ENCODE peak calls at places on chromosome 1, in ten cellular contexts. H is NCI-H1092 treated with DMSO at 0.1 percent for 48 hours; G is coronary artery; A is breast epithelium; L is right cardiac atrium; U is cortex of kidney; F is stomach; D is GM10248; T is activated CD4-positive, alpha-beta T cell treated with anti-CD3 and anti-CD28 coated beads, Interleukin-2, amount 50 U/mL, for 24 hours; C is non-pigmented ciliary epithelial cell. X is an unnamed sample.

GRCh38 chr1:239262538-239262937 is 123.8 kb upstream of the CHRM3 start:
- DNase-seq in H (no peak), G (no peak), A (no peak), L (no peak), U (no peak), F (no peak), D (no peak), T (no peak), C (no peak), X (peak; percentile 25)

GRCh38 chr1:209652873-209653401 is 712 bp upstream of the LAMB3 start:
- DNase-seq in H (no peak), G (no peak), A (peak; percentile 97), L (peak; percentile 90), U (no peak), F (peak; percentile 99), D (no peak), T (peak; percentile 32), C (no peak), X (peak; percentile 99)

GRCh38 chr1:154931940-154932487 is 4.5 kb downstream of the PMVK start:
- DNase-seq in H (no peak), G (no peak), A (peak; percentile 87), L (no peak), U (no peak), F (peak; percentile 92), D (no peak), T (no peak), C (no peak), X (peak; percentile 75)

GRCh38 chr1:28720376-28720775 is 16.4 kb upstream of the YTHDF2 start:
- DNase-seq in H (no peak), G (no peak), A (no peak), L (no peak), U (no peak), F (no peak), D (no peak), T (no peak), C (no peak), X (no peak)

GRCh38 chr1:227562037-227562436 is 1.3 kb upstream of the ZNF678 start:
- DNase-seq in H (no peak), G (no peak), A (no peak), L (no peak), U (no peak), F (no peak), D (no peak), T (no peak), C (no peak), X (no peak)

GRCh38 chr1:48228156-48228555 is 5.6 kb downstream of the SLC5A9 start:
- DNase-seq in H (no peak), G (no peak), A (no peak), L (no peak), U (no peak), F (no peak), D (no peak), T (no peak), C (no peak), X (peak; percentile 56)

GRCh38 chr1:107413951-107414350 is 273.1 kb downstream of the NTNG1 start:
- DNase-seq in H (no peak), G (no peak), A (no peak), L (no peak), U (no peak), F (no peak), D (no peak), T (no peak), C (no peak), X (no peak)

GRCh38 chr1:3539707-3540425 is 71.4 kb downstream of the MEGF6 start:
- DNase-seq in H (no peak), G (no peak), A (peak; percentile 77), L (no peak), U (no peak), F (no peak), D (no peak), T (no peak), C (no peak), X (no peak)

GRCh38 chr1:205301220-205301821 is 20.2 kb downstream of the NUAK2 start:
- DNase-seq in H (peak; percentile 60), G (no peak), A (no peak), L (no peak), U (no peak), F (peak; percentile 87), D (no peak), T (no peak), C (peak; percentile 94), X (peak; percentile 99)

GRCh38 chr1:43885311-43885801 is 48.2 kb upstream of the ARTN start:
- DNase-seq in H (no peak), G (no peak), A (no peak), L (no peak), U (no peak), F (no peak), D (no peak), T (no peak), C (no peak), X (no peak)

GRCh38 chr1:56908619-56909340 is 54.2 kb downstream of the C8A start:
- DNase-seq in H (no peak), G (no peak), A (no peak), L (no peak), U (no peak), F (no peak), D (no peak), T (no peak), C (no peak), X (no peak)

GRCh38 chr1:153995640-153996039 is 5.1 kb downstream of the RPS27 start:
- DNase-seq in H (no peak), G (no peak), A (no peak), L (no peak), U (no peak), F (no peak), D (no peak), T (no peak), C (no peak), X (no peak)

GRCh38 chr1:156961709-156962108 is 41.3 kb downstream of the LRRC71 start:
- DNase-seq in H (no peak), G (no peak), A (no peak), L (no peak), U (no peak), F (no peak), D (no peak), T (no peak), C (no peak), X (peak; percentile 13)

GRCh38 chr1:160415696-160416298 is 15.4 kb downstream of the VANGL2 start:
- DNase-seq in H (no peak), G (no peak), A (no peak), L (no peak), U (no peak), F (no peak), D (no peak), T (no peak), C (no peak), X (no peak)

GRCh38 chr1:10283318-10283984 is 73.1 kb downstream of the KIF1B start:
- DNase-seq in H (no peak), G (no peak), A (no peak), L (no peak), U (no peak), F (no peak), D (peak; percentile 28), T (peak; percentile 33), C (no peak), X (no peak)

GRCh38 chr1:117512728-117513321 is 93.0 kb upstream of the TENT5C start:
- DNase-seq in H (peak; percentile 26), G (no peak), A (no peak), L (no peak), U (no peak), F (no peak), D (no peak), T (no peak), C (peak; percentile 3), X (peak; percentile 26)

GRCh38 chr1:15680131-15680530 is 4.0 kb upstream of the PLEKHM2 start:
- DNase-seq in H (no peak), G (no peak), A (no peak), L (no peak), U (no peak), F (peak; percentile 23), D (no peak), T (no peak), C (peak; percentile 51), X (no peak)

GRCh38 chr1:225464851-225465792 is 37.3 kb upstream of the LBR start:
- DNase-seq in H (no peak), G (no peak), A (no peak), L (no peak), U (no peak), F (no peak), D (no peak), T (no peak), C (no peak), X (no peak)

GRCh38 chr1:230392920-230393521 is 33.1 kb downstream of the PGBD5 start:
- DNase-seq in H (no peak), G (no peak), A (no peak), L (no peak), U (no peak), F (no peak), D (no peak), T (no peak), C (no peak), X (no peak)

GRCh38 chr1:33637846-33638440 is 165.5 kb downstream of the ZSCAN20 start:
- DNase-seq in H (no peak), G (peak; percentile 56), A (no peak), L (no peak), U (no peak), F (no peak), D (no peak), T (no peak), C (no peak), X (no peak)

GRCh38 chr1:24080131-24080530 is 31.8 kb downstream of the MYOM3 start:
- DNase-seq in H (no peak), G (no peak), A (no peak), L (peak; percentile 87), U (no peak), F (no peak), D (no peak), T (no peak), C (no peak), X (no peak)